ENCODE peak calls at places on chromosomes 5 and 9, in eight cellular contexts. One of them, this sample, is unnamed.
A peak's percentile ranks its signal among the peaks of the same experiment; 100 is the strongest.

GRCh38 chr9:136264803-136265405 is 19.3 kb upstream of the QSOX2 start:
- DNase-seq in cardiac fibroblast: no peak
- DNase-seq in hepatocyte: no peak
- DNase-seq in pancreas: no peak
- DNase-seq in fibroblast of mammary gland: no peak
- DNase-seq in endothelial cell of umbilical vein: no peak
- DNase-seq in right cardiac atrium: peak; percentile 39
- DNase-seq in heart left ventricle: peak; percentile 54
- DNase-seq in this sample: no peak

GRCh38 chr5:71744009-71744792 is 25.1 kb downstream of the CARTPT start:
- DNase-seq in cardiac fibroblast: no peak
- DNase-seq in hepatocyte: no peak
- DNase-seq in pancreas: no peak
- DNase-seq in fibroblast of mammary gland: no peak
- DNase-seq in endothelial cell of umbilical vein: no peak
- DNase-seq in right cardiac atrium: no peak
- DNase-seq in heart left ventricle: no peak
- DNase-seq in this sample: no peak

GRCh38 chr9:31840702-31841101 is 543.7 kb upstream of the ACO1 start:
- DNase-seq in cardiac fibroblast: no peak
- DNase-seq in hepatocyte: no peak
- DNase-seq in pancreas: no peak
- DNase-seq in fibroblast of mammary gland: no peak
- DNase-seq in endothelial cell of umbilical vein: no peak
- DNase-seq in right cardiac atrium: no peak
- DNase-seq in heart left ventricle: no peak
- DNase-seq in this sample: no peak

GRCh38 chr5:151174612-151175101 is 17.1 kb upstream of the ANXA6 start:
- DNase-seq in cardiac fibroblast: no peak
- DNase-seq in hepatocyte: no peak
- DNase-seq in pancreas: no peak
- DNase-seq in fibroblast of mammary gland: no peak
- DNase-seq in endothelial cell of umbilical vein: peak; percentile 18
- DNase-seq in right cardiac atrium: peak; percentile 79
- DNase-seq in heart left ventricle: no peak
- DNase-seq in this sample: no peak

GRCh38 chr9:92035687-92036410 is 79.4 kb downstream of the SPTLC1 start:
- DNase-seq in cardiac fibroblast: peak; percentile 91
- DNase-seq in hepatocyte: peak; percentile 56
- DNase-seq in pancreas: no peak
- DNase-seq in fibroblast of mammary gland: peak; percentile 84
- DNase-seq in endothelial cell of umbilical vein: no peak
- DNase-seq in right cardiac atrium: no peak
- DNase-seq in heart left ventricle: no peak
- DNase-seq in this sample: no peak

GRCh38 chr9:27413507-27414214 is 110.4 kb upstream of the IFNK start:
- DNase-seq in cardiac fibroblast: no peak
- DNase-seq in hepatocyte: no peak
- DNase-seq in pancreas: no peak
- DNase-seq in fibroblast of mammary gland: no peak
- DNase-seq in endothelial cell of umbilical vein: no peak
- DNase-seq in right cardiac atrium: no peak
- DNase-seq in heart left ventricle: no peak
- DNase-seq in this sample: no peak

GRCh38 chr9:108844391-108844790 is 11.4 kb downstream of the ACTL7B start:
- DNase-seq in cardiac fibroblast: no peak
- DNase-seq in hepatocyte: no peak
- DNase-seq in pancreas: no peak
- DNase-seq in fibroblast of mammary gland: peak; percentile 53
- DNase-seq in endothelial cell of umbilical vein: no peak
- DNase-seq in right cardiac atrium: no peak
- DNase-seq in heart left ventricle: no peak
- DNase-seq in this sample: no peak

GRCh38 chr9:70120834-70121510 is 77.3 kb downstream of the MAMDC2 start:
- DNase-seq in cardiac fibroblast: peak; percentile 89
- DNase-seq in hepatocyte: peak; percentile 42
- DNase-seq in pancreas: no peak
- DNase-seq in fibroblast of mammary gland: peak; percentile 96
- DNase-seq in endothelial cell of umbilical vein: peak; percentile 58
- DNase-seq in right cardiac atrium: peak; percentile 84
- DNase-seq in heart left ventricle: peak; percentile 84
- DNase-seq in this sample: peak; percentile 40

GRCh38 chr9:70419546-70420266 is 5.2 kb upstream of the KLF9 start:
- DNase-seq in cardiac fibroblast: peak; percentile 99
- DNase-seq in hepatocyte: peak; percentile 97
- DNase-seq in pancreas: peak; percentile 93
- DNase-seq in fibroblast of mammary gland: peak; percentile 98
- DNase-seq in endothelial cell of umbilical vein: peak; percentile 98
- DNase-seq in right cardiac atrium: peak; percentile 98
- DNase-seq in heart left ventricle: peak; percentile 98
- DNase-seq in this sample: no peak

GRCh38 chr9:88826651-88827245 is 164.5 kb upstream of the S1PR3 start:
- DNase-seq in cardiac fibroblast: peak; percentile 71
- DNase-seq in hepatocyte: no peak
- DNase-seq in pancreas: no peak
- DNase-seq in fibroblast of mammary gland: peak; percentile 89
- DNase-seq in endothelial cell of umbilical vein: no peak
- DNase-seq in right cardiac atrium: no peak
- DNase-seq in heart left ventricle: no peak
- DNase-seq in this sample: no peak

GRCh38 chr9:88829276-88829675 is 162.0 kb upstream of the S1PR3 start:
- DNase-seq in cardiac fibroblast: no peak
- DNase-seq in hepatocyte: no peak
- DNase-seq in pancreas: no peak
- DNase-seq in fibroblast of mammary gland: peak; percentile 26
- DNase-seq in endothelial cell of umbilical vein: no peak
- DNase-seq in right cardiac atrium: no peak
- DNase-seq in heart left ventricle: no peak
- DNase-seq in this sample: peak; percentile 54

GRCh38 chr9:88828492-88828974 is 162.7 kb upstream of the S1PR3 start:
- DNase-seq in cardiac fibroblast: peak; percentile 71
- DNase-seq in hepatocyte: no peak
- DNase-seq in pancreas: no peak
- DNase-seq in fibroblast of mammary gland: peak; percentile 33
- DNase-seq in endothelial cell of umbilical vein: no peak
- DNase-seq in right cardiac atrium: no peak
- DNase-seq in heart left ventricle: no peak
- DNase-seq in this sample: no peak

GRCh38 chr9:88826181-88826580 is 165.1 kb upstream of the S1PR3 start:
- DNase-seq in cardiac fibroblast: no peak
- DNase-seq in hepatocyte: no peak
- DNase-seq in pancreas: no peak
- DNase-seq in fibroblast of mammary gland: peak; percentile 71
- DNase-seq in endothelial cell of umbilical vein: no peak
- DNase-seq in right cardiac atrium: no peak
- DNase-seq in heart left ventricle: no peak
- DNase-seq in this sample: no peak

GRCh38 chr9:88828018-88828417 is 163.2 kb upstream of the S1PR3 start:
- DNase-seq in cardiac fibroblast: peak; percentile 37
- DNase-seq in hepatocyte: no peak
- DNase-seq in pancreas: no peak
- DNase-seq in fibroblast of mammary gland: no peak
- DNase-seq in endothelial cell of umbilical vein: no peak
- DNase-seq in right cardiac atrium: peak; percentile 64
- DNase-seq in heart left ventricle: no peak
- DNase-seq in this sample: no peak
- H3K4me3 ChIP-seq in cardiac fibroblast: no peak overlapping the region
- H3K4me3 ChIP-seq in hepatocyte: no peak overlapping the region
- H3K4me3 ChIP-seq in pancreas: no peak overlapping the region
- H3K4me3 ChIP-seq in fibroblast of mammary gland: no peak overlapping the region
- H3K4me3 ChIP-seq in endothelial cell of umbilical vein: no peak overlapping the region
- H3K4me3 ChIP-seq in right cardiac atrium: no peak overlapping the region
- H3K4me3 ChIP-seq in heart left ventricle: no peak overlapping the region
- H3K4me3 ChIP-seq in this sample: no peak overlapping the region

GRCh38 chr5:85648495-85648894 is 969.2 kb upstream of the COX7C start:
- DNase-seq in cardiac fibroblast: no peak
- DNase-seq in hepatocyte: no peak
- DNase-seq in pancreas: no peak
- DNase-seq in fibroblast of mammary gland: no peak
- DNase-seq in endothelial cell of umbilical vein: no peak
- DNase-seq in right cardiac atrium: no peak
- DNase-seq in heart left ventricle: no peak
- DNase-seq in this sample: no peak

GRCh38 chr5:85646641-85647040 is 971.1 kb upstream of the COX7C start:
- DNase-seq in cardiac fibroblast: no peak
- DNase-seq in hepatocyte: no peak
- DNase-seq in pancreas: no peak
- DNase-seq in fibroblast of mammary gland: no peak
- DNase-seq in endothelial cell of umbilical vein: no peak
- DNase-seq in right cardiac atrium: no peak
- DNase-seq in heart left ventricle: no peak
- DNase-seq in this sample: no peak

GRCh38 chr5:85651744-85652143 is 966.0 kb upstream of the COX7C start:
- DNase-seq in cardiac fibroblast: no peak
- DNase-seq in hepatocyte: no peak
- DNase-seq in pancreas: no peak
- DNase-seq in fibroblast of mammary gland: no peak
- DNase-seq in endothelial cell of umbilical vein: no peak
- DNase-seq in right cardiac atrium: no peak
- DNase-seq in heart left ventricle: no peak
- DNase-seq in this sample: no peak

GRCh38 chr5:85647349-85648127 is 970.2 kb upstream of the COX7C start:
- DNase-seq in cardiac fibroblast: no peak
- DNase-seq in hepatocyte: no peak
- DNase-seq in pancreas: no peak
- DNase-seq in fibroblast of mammary gland: no peak
- DNase-seq in endothelial cell of umbilical vein: no peak
- DNase-seq in right cardiac atrium: no peak
- DNase-seq in heart left ventricle: no peak
- DNase-seq in this sample: no peak

DNA sequence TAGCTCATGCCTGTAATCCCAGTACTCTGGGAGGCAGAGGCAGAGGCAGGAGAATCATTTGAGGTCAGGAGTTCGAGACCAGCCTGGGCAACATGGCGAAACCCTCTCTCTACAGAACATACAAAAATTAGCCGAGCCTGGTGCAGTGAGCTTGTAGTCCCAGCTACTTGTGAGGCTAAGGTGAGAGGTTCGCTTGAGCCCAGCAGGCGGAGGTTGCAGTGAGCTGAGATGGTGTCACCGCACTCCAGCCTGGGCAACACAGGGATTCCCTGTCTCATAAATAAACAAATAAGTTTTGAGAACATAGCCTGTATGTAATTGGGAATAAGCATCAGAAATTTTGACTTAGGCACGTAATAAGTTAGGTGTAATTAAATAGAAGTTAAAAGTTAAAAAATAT is 971.7 kb upstream of the COX7C start:
- DNase-seq in cardiac fibroblast: no peak
- DNase-seq in hepatocyte: no peak
- DNase-seq in pancreas: no peak
- DNase-seq in fibroblast of mammary gland: no peak
- DNase-seq in endothelial cell of umbilical vein: no peak
- DNase-seq in right cardiac atrium: no peak
- DNase-seq in heart left ventricle: no peak
- DNase-seq in this sample: no peak
- H3K4me3 ChIP-seq in cardiac fibroblast: no peak overlapping the region
- H3K4me3 ChIP-seq in hepatocyte: no peak overlapping the region
- H3K4me3 ChIP-seq in pancreas: no peak overlapping the region
- H3K4me3 ChIP-seq in fibroblast of mammary gland: no peak overlapping the region
- H3K4me3 ChIP-seq in endothelial cell of umbilical vein: no peak overlapping the region
- H3K4me3 ChIP-seq in right cardiac atrium: no peak overlapping the region
- H3K4me3 ChIP-seq in heart left ventricle: no peak overlapping the region
- H3K4me3 ChIP-seq in this sample: no peak overlapping the region

DNA sequence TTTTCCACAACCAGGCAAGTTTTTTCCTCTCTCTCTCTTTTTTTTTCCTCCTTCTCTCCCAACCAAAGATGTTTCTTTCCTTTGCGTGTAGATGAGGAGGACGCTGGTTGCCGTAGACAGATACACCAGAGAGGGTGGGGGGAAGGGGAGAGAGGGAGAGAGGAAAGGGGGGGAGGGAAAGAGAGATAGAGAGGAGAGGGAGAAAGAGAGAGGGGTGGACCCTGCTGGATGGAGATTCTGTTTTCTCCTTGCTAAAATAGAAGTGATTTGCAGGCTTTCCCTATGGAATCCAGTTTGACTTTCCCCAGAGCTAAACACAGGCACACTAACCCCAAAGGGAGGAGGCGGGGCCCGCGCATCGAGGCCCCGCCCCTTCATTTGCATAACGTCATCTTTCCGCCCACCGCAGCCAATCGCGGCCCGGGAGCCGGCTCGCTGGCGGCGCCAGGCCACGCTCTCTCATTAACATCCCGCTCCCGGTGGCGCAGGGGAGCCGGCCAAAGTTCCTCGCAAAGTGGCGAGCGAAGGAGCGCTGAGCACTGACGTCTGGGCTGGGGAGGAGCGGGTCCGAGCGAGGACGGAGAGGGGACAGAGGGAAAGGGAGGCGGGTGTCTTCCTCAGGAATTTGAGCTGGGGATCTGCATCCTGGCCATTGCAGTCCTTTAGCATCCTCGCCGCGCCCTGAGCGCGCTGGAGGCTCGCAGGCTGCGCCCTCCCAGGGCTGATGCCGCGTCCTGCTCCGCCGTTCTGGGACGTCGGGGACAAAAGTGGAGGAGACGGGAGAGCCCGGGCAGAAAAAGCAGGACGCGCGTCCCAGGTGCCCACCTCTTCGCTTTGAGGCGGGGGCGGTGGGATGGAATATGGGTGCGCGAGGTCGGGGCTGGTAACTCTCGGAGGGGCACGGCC is 559 bp upstream of the EBF1 start:
- DNase-seq in cardiac fibroblast: peak; percentile 97
- DNase-seq in hepatocyte: peak; percentile 94
- DNase-seq in pancreas: peak; percentile 90
- DNase-seq in fibroblast of mammary gland: peak; percentile 95
- DNase-seq in endothelial cell of umbilical vein: peak; percentile 87
- DNase-seq in right cardiac atrium: peak; percentile 97
- DNase-seq in heart left ventricle: peak; percentile 95
- DNase-seq in this sample: no peak
- H3K4me3 ChIP-seq in cardiac fibroblast: peak overlapping the region; percentile 72
- H3K4me3 ChIP-seq in hepatocyte: peak overlapping the region; percentile 23
- H3K4me3 ChIP-seq in pancreas: peak overlapping the region; percentile 37
- H3K4me3 ChIP-seq in fibroblast of mammary gland: peak overlapping the region; percentile 75
- H3K4me3 ChIP-seq in endothelial cell of umbilical vein: peak overlapping the region; percentile 38
- H3K4me3 ChIP-seq in right cardiac atrium: peak overlapping the region; percentile 69
- H3K4me3 ChIP-seq in heart left ventricle: peak overlapping the region; percentile 87
- H3K4me3 ChIP-seq in this sample: peak overlapping the region; percentile 40

DNA sequence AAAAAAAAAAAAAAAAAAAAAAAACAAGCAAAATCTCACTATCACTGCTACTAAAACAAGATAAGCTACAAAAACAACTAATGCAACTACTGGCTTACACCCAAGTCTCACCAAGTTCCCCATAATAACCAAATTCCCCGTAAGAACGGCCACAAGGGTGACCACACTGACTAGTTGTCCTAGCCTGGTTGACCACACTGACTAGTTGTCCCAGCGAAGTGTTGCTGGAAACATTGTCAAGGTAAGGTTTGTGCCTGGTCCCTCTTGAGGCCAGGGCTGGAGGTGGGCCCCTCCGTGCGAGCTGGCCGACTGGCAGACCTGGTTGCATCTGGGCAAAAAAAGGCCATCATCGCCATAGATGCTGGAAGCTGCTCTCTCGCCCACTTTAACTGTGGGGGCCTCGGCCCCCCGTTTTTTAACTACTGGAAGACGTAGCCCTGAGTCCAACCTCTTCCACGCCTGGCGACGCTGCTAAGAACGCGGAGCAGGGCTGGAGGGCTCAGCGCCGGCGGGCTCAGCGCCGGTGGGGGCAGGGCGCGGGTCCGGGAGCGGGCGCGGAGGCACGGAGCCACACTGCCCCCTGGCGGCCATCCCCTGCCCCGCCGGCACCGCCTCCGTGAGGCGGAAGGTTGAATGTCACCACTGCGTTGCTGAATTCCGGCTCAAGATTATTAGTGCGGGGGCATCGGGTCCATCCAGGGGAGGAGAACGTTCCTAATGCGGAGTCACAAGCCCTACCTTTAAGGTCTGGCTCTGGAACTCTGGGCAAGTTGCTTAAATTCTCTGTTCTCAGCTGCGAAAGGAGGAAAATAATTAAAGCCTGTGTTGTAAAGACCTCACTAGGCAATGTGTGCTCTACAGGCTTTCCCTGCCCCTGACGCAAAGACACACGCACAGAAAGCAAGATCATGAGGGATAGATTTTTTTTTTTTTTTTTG is 84.0 kb downstream of the HSD17B3 start:
- DNase-seq in cardiac fibroblast: peak; percentile 75
- DNase-seq in hepatocyte: peak; percentile 93
- DNase-seq in pancreas: peak; percentile 96
- DNase-seq in fibroblast of mammary gland: peak; percentile 59
- DNase-seq in endothelial cell of umbilical vein: peak; percentile 71
- DNase-seq in right cardiac atrium: peak; percentile 92
- DNase-seq in heart left ventricle: peak; percentile 86
- DNase-seq in this sample: peak; percentile 29
- H3K4me3 ChIP-seq in cardiac fibroblast: peak overlapping the region; percentile 29
- H3K4me3 ChIP-seq in hepatocyte: no peak overlapping the region
- H3K4me3 ChIP-seq in pancreas: peak overlapping the region; percentile 31
- H3K4me3 ChIP-seq in fibroblast of mammary gland: peak overlapping the region; percentile 29
- H3K4me3 ChIP-seq in endothelial cell of umbilical vein: no peak overlapping the region
- H3K4me3 ChIP-seq in right cardiac atrium: peak overlapping the region; percentile 4
- H3K4me3 ChIP-seq in heart left ventricle: peak overlapping the region; percentile 49
- H3K4me3 ChIP-seq in this sample: peak overlapping the region; percentile 47

This sample was measured in epithelial cell of proximal tubule.